ENCODE peak calls at places on chromosomes 2 and 18, in six cellular contexts. P, Z, L, S, W and J are unnamed samples.

GRCh38 chr2:121907905-121908304 is 152.5 kb downstream of the TSN start:
- DNase-seq in P (no peak), Z (no peak), L (no peak), S (no peak), W (no peak), J (no peak)

GRCh38 chr2:215504547-215504946 is 68.7 kb upstream of the FN1 start:
- DNase-seq in P (no peak), Z (no peak), L (no peak), S (no peak), W (no peak), J (no peak)

GRCh38 chr2:70121627-70122372 is 34.5 kb downstream of the PCBP1 start:
- DNase-seq in P (no peak), Z (no peak), L (no peak), S (no peak), W (no peak), J (peak; percentile 12)

GRCh38 chr2:230684222-230685164 is 28.1 kb upstream of the CAB39 start:
- DNase-seq in P (no peak), Z (no peak), L (peak; percentile 82), S (no peak), W (no peak), J (no peak)

GRCh38 chr18:59799383-59800015 is 100.3 kb upstream of the PMAIP1 start:
- DNase-seq in P (no peak), Z (no peak), L (no peak), S (peak; percentile 90), W (no peak), J (no peak)

GRCh38 chr2:224849264-224849663 is 133.1 kb upstream of the CCDC195 start:
- DNase-seq in P (no peak), Z (no peak), L (no peak), S (no peak), W (no peak), J (no peak)

GRCh38 chr18:45687617-45688016 is 36.4 kb upstream of the SLC14A1 start:
- DNase-seq in P (no peak), Z (no peak), L (no peak), S (no peak), W (no peak), J (no peak)

GRCh38 chr2:7649461-7650228 is 732.4 kb downstream of the RNF144A start:
- DNase-seq in P (no peak), Z (no peak), L (no peak), S (no peak), W (no peak), J (no peak)

GRCh38 chr18:78995740-78996395 is 16.2 kb downstream of the SALL3 start:
- DNase-seq in P (no peak), Z (no peak), L (no peak), S (no peak), W (no peak), J (no peak)